ENCODE peak calls at places on chromosomes 1 and 21, in ten cellular contexts. R, I, M, Y, X, P, W, J, L and D are unnamed samples. For H3K36me3, the result is how much of the 10 kb centered on the place peaks cover.

GRCh38 chr1:113859478-113860175 is 11.9 kb downstream of the PTPN22 start:
- DNase-seq in X (no peak), I (no peak), P (no peak), Y (no peak), L (no peak), J (no peak), M (no peak), W (no peak), R (no peak), D (no peak)

GRCh38 chr1:154758346-154758745 is 111.7 kb downstream of the KCNN3 start:
- DNase-seq in I (no peak), P (no peak), R (no peak), W (no peak), J (no peak), X (no peak), M (no peak), L (no peak), Y (no peak), D (no peak)

GRCh38 chr21:42756580-42757250 is 103.3 kb downstream of the PDE9A start:
- DNase-seq in R (no peak), J (no peak), I (no peak), Y (no peak), X (no peak), P (no peak), L (no peak), W (no peak), M (no peak), D (no peak)

GRCh38 chr1:236154126-236154525 is 11.8 kb downstream of the GPR137B start:
- DNase-seq in J (no peak), X (no peak), Y (no peak), W (no peak), I (no peak), L (no peak), R (no peak), P (no peak), M (no peak), D (no peak)

GRCh38 chr1:183195146-183195571 is 9.1 kb downstream of the LAMC2 start:
- DNase-seq in M (no peak), P (no peak), L (no peak), I (no peak), J (no peak), X (peak), R (no peak), Y (no peak), W (peak), D (peak)

GRCh38 chr1:241250465-241250864 is 106.5 kb downstream of the RGS7 start:
- DNase-seq in W (no peak), J (no peak), X (peak), L (no peak), I (no peak), R (no peak), Y (no peak), M (no peak), P (no peak), D (peak)

GRCh38 chr21:42162831-42163510 is 56.0 kb upstream of the ABCG1 start:
- DNase-seq in P (no peak), I (no peak), Y (no peak), J (no peak), W (no peak), X (no peak), M (no peak), L (no peak), R (no peak), D (no peak)

GRCh38 chr1:19483261-19483660 is 2.1 kb downstream of the CAPZB start:
- DNase-seq in L (no peak), X (no peak), I (no peak), J (no peak), R (no peak), Y (no peak), M (no peak), P (no peak), W (no peak), D (no peak)

GRCh38 chr1:180173952-180174351 is 19.3 kb downstream of the QSOX1 start:
- DNase-seq in P (no peak), L (no peak), X (no peak), M (peak), R (peak), W (no peak), J (peak), Y (peak), I (no peak), D (no peak)

GRCh38 chr1:172203902-172204301 is 216.6 kb upstream of the C1orf105 start:
- DNase-seq in X (no peak), W (no peak), I (no peak), Y (no peak), R (no peak), P (no peak), L (no peak), J (no peak), M (no peak), D (no peak)

GRCh38 chr1:52603301-52603675 is 1.1 kb downstream of the GPX7 start:
- DNase-seq in W (no peak), J (no peak), X (no peak), M (no peak), L (no peak), R (no peak), Y (no peak), P (no peak), I (no peak), D (no peak)

GRCh38 chr1:15541231-15541792 is 14.7 kb downstream of the DNAJC16 start:
- DNase-seq in J (no peak), R (no peak), I (no peak), P (no peak), X (no peak), L (no peak), Y (no peak), M (no peak), W (no peak), D (no peak)

GRCh38 chr1:46218443-46218842 is 15.3 kb downstream of the LURAP1 start:
- DNase-seq in X (no peak), W (no peak), M (peak), P (no peak), Y (no peak), R (no peak), L (no peak), J (no peak), I (no peak), D (no peak)

GRCh38 chr1:8663915-8664331 is 153.5 kb downstream of the RERE start:
- DNase-seq in R (no peak), P (no peak), W (no peak), L (no peak), M (no peak), X (no peak), J (no peak), Y (no peak), I (no peak), D (no peak)

GRCh38 chr1:7507620-7508019 is 263.5 kb upstream of the VAMP3 start:
- DNase-seq in L (no peak), X (no peak), M (no peak), R (no peak), I (no peak), J (no peak), W (no peak), Y (no peak), P (no peak), D (no peak)

GRCh38 chr1:184986250-184986649 is 11.9 kb upstream of the NIBAN1 start:
- DNase-seq in R (no peak), I (peak), L (no peak), J (no peak), W (no peak), Y (no peak), M (no peak), X (peak), P (no peak), D (no peak)

GRCh38 chr1:208107415-208107814 is 136.8 kb downstream of the PLXNA2 start:
- DNase-seq in Y (no peak), L (no peak), W (peak), I (no peak), X (no peak), R (no peak), J (no peak), M (no peak), P (no peak), D (no peak)

GRCh38 chr1:200262326-200262965 is 147.4 kb downstream of the ZNF281 start:
- DNase-seq in M (no peak), I (no peak), X (no peak), J (no peak), R (no peak), W (no peak), Y (no peak), P (no peak), L (no peak), D (no peak)
- H3K4me3 ChIP-seq in M (no peak), I (no peak), X (no peak), J (no peak), R (no peak), W (no peak), Y (no peak), P (no peak), L (no peak), D (no peak)

GRCh38 chr21:46346296-46347202 is 22.6 kb downstream of the PCNT start:
- DNase-seq in W (no peak), P (no peak), I (no peak), X (no peak), M (no peak), J (no peak), Y (no peak), R (no peak), L (no peak), D (no peak)

GRCh38 chr21:46349134-46349760 is 25.3 kb downstream of the PCNT start:
- DNase-seq in P (no peak), L (no peak), R (no peak), I (no peak), W (no peak), Y (no peak), J (no peak), X (no peak), M (no peak), D (no peak)

GRCh38 chr21:46345861-46346260 is 21.9 kb downstream of the PCNT start:
- DNase-seq in L (no peak), R (no peak), M (no peak), Y (no peak), X (no peak), P (no peak), W (no peak), J (no peak), I (no peak), D (no peak)

GRCh38 chr21:46347791-46348381 is 23.9 kb downstream of the PCNT start:
- DNase-seq in J (peak), I (no peak), W (no peak), Y (peak), M (no peak), R (no peak), X (no peak), P (no peak), L (no peak), D (no peak)

GRCh38 chr21:46347203-46347550 is 23.2 kb downstream of the PCNT start:
- DNase-seq in Y (no peak), J (no peak), I (no peak), L (no peak), X (no peak), W (no peak), P (no peak), M (no peak), R (no peak), D (no peak)
- H3K36me3 ChIP-seq in Y (under half), J (under half), I (under half), L (under half), X (under half), W (half or more), P (under half), M (under half), R (under half), D (under half)

GRCh38 chr1:40059960-40060337 is 19.4 kb downstream of the CAP1 start:
- DNase-seq in J (no peak), X (no peak), R (no peak), M (no peak), P (no peak), I (no peak), L (no peak), W (no peak), Y (no peak), D (no peak)

GRCh38 chr1:40067023-40067422 is 26.5 kb downstream of the CAP1 start:
- DNase-seq in L (no peak), I (no peak), M (no peak), P (no peak), W (no peak), J (no peak), Y (no peak), R (no peak), X (no peak), D (no peak)

GRCh38 chr1:40059292-40059959 is 18.9 kb downstream of the CAP1 start:
- DNase-seq in L (no peak), Y (no peak), M (no peak), I (no peak), R (no peak), X (no peak), P (no peak), J (no peak), W (peak), D (no peak)

GRCh38 chr1:40060351-40060750 is 19.8 kb downstream of the CAP1 start:
- DNase-seq in W (no peak), R (no peak), M (no peak), J (no peak), L (no peak), Y (no peak), P (no peak), X (no peak), I (no peak), D (no peak)

DNA sequence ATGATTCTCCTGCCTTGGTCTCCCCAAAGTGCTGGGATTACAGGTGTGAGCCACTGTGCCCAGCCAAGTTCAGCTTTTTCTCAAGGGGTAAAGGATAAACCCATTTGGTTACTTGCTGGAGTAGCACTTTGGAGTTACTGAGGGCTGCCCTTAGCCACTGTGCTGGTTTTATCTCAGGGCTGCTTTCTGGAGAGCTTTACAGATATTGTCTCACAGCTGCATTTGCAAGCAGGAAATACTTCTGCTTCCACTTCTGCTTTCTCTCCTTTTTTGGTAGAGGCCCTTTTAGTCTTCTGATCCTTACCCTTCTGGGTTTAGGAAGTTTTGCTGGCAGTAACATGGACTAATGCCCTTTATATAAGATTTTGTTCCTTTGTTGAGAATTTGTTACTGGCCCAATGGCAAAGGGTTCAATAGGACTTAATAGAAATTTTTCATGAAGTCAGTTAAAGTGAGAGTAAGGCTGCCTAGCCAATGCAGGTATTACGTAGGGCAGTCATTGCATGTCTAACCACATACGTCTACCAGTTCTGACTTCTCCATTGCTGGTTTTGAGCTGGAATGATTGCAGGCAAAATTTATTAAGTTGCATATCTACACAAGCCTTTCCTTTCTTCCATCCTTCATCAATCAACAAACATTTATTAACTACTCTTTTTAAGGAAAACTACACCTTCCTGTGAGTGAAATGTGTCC is 24.4 kb downstream of the CAP1 start:
- DNase-seq in J (no peak), X (no peak), W (no peak), M (no peak), Y (no peak), P (no peak), I (peak), L (no peak), R (no peak), D (no peak)
- H3K27ac ChIP-seq in J (no peak), X (no peak), W (no peak), M (no peak), Y (no peak), P (no peak), I (peak), L (no peak), R (no peak), D (peak)

GRCh38 chr1:50418600-50419109 is 4.6 kb downstream of the DMRTA2 start:
- DNase-seq in W (no peak), P (peak), R (no peak), X (no peak), M (no peak), J (no peak), I (peak), Y (no peak), L (peak), D (no peak)
- H3K4me3 ChIP-seq in W (peak), P (peak), R (peak), X (peak), M (no peak), J (no peak), I (peak), Y (peak), L (peak), D (peak)

DNA sequence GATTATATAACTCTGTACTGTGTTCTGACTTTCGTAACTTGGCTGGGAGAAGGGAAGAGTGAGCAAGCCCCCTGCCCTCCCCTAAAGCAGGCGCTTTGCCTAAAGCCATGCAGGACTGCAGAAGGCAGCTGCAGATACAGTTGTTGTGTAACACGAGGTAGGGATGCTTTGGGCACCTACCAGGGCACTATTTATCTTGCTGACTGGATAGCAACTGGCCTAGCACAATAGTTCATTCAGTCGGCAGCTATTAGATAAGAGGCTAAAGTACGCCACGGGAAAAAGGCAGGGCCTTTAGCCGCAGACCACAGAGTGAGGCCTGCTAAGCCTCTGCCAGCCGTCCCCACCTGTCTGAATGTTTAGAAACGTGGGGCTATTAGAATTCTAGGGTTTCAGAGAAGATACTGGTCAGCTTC is 80.9 kb downstream of the TTC3 start:
- DNase-seq in I (no peak), J (peak), P (peak), L (no peak), X (peak), W (no peak), M (peak), Y (peak), R (no peak), D (peak)
- H3K36me3 ChIP-seq in I (under half), J (under half), P (under half), L (under half), X (under half), W (under half), M (under half), Y (under half), R (under half), D (under half)

GRCh38 chr1:243268751-243269460 is 13.1 kb downstream of the SDCCAG8 start:
- DNase-seq in J (no peak), W (no peak), Y (no peak), X (no peak), P (peak), I (peak), L (no peak), R (no peak), M (no peak), D (no peak)

GRCh38 chr1:243271990-243272389 is 16.1 kb downstream of the SDCCAG8 start:
- DNase-seq in X (no peak), J (no peak), P (no peak), I (no peak), R (no peak), Y (no peak), L (no peak), W (no peak), M (no peak), D (no peak)

GRCh38 chr1:243269461-243269801 is 13.6 kb downstream of the SDCCAG8 start:
- DNase-seq in M (no peak), Y (no peak), X (no peak), I (no peak), L (no peak), P (no peak), J (no peak), W (no peak), R (no peak), D (no peak)

GRCh38 chr1:243268284-243268653 is 12.4 kb downstream of the SDCCAG8 start:
- DNase-seq in I (no peak), P (no peak), L (no peak), J (no peak), W (peak), X (no peak), M (no peak), Y (no peak), R (no peak), D (no peak)

GRCh38 chr1:243270097-243270864 is 14.4 kb downstream of the SDCCAG8 start:
- DNase-seq in X (no peak), Y (no peak), L (no peak), I (no peak), J (no peak), M (no peak), P (no peak), R (no peak), W (no peak), D (no peak)
- H3K27ac ChIP-seq in X (no peak), Y (no peak), L (no peak), I (peak), J (no peak), M (no peak), P (no peak), R (no peak), W (no peak), D (no peak)

DNA sequence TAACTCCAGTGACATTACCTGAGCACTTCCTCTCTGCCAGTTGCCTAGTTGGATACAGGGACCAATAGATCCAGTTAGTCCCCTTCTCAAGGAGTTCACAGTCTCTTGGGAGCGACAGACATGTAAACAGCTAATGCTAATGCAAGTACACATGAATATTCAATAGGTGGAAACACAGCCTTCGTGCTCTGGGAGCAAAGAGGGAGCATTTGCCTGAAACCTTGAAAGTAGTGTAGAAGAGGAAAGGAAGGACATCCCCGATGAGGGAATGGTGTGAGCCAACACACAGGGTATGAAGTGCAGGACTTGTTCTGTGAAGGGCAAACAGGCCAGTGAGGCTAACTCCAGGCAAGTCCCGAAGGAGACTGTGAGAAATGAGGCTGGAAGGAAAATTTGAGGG is 3.8 kb upstream of the TMEM222 start:
- DNase-seq in L (no peak), P (no peak), R (no peak), J (no peak), X (no peak), Y (no peak), M (no peak), W (no peak), I (no peak), D (no peak)
- H3K4me3 ChIP-seq in L (no peak), P (no peak), R (no peak), J (no peak), X (no peak), Y (no peak), M (no peak), W (no peak), I (no peak), D (no peak)

DNA sequence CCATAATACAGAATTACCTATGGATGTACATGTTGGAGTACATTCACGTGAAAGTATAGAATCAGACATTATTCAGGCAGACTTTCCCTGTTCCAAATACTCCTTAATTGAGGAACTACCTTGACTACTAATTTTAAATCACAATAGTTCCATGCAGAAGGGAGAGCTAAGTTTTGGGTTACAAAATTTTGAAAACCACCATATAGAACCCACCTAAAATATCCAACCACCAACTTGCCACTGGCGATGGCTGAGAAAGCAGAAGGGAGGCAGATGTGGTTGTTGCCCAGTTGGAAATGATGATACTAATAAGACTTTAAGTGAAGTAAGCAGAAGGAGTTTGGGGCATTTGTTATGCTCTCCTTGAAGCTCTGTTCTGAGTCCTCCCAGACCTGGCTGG is 190.7 kb downstream of the HLX start:
- DNase-seq in X (no peak), P (no peak), I (no peak), M (no peak), Y (no peak), L (no peak), W (no peak), J (no peak), R (no peak), D (no peak)
- H3K36me3 ChIP-seq in X (under half), P (under half), I (under half), M (under half), Y (under half), L (under half), W (under half), J (under half), R (under half), D (under half)

GRCh38 chr1:31814631-31815306 is 1.1 kb downstream of the SPOCD1 start:
- DNase-seq in M (no peak), L (no peak), J (no peak), P (no peak), R (no peak), X (no peak), I (no peak), W (no peak), Y (no peak), D (no peak)

GRCh38 chr1:31815752-31816484 is at the start of gene SPOCD1:
- DNase-seq in L (peak), P (peak), W (peak), Y (peak), X (peak), R (peak), M (peak), J (peak), I (peak), D (peak)

GRCh38 chr1:31812158-31812829 is 3.5 kb downstream of the SPOCD1 start:
- DNase-seq in X (no peak), W (no peak), R (no peak), J (no peak), M (no peak), P (no peak), Y (no peak), I (no peak), L (no peak), D (no peak)

GRCh38 chr1:31815307-31815645 is 546 bp downstream of the SPOCD1 start:
- DNase-seq in R (no peak), W (no peak), I (no peak), P (no peak), X (no peak), J (no peak), M (no peak), Y (no peak), L (no peak), D (no peak)

GRCh38 chr1:31814041-31814511 is 1.7 kb downstream of the SPOCD1 start:
- DNase-seq in I (no peak), P (no peak), X (no peak), J (no peak), R (no peak), L (no peak), Y (no peak), M (no peak), W (no peak), D (no peak)
- H3K27ac ChIP-seq in I (no peak), P (no peak), X (no peak), J (no peak), R (no peak), L (no peak), Y (no peak), M (no peak), W (no peak), D (no peak)